ENCODE peak calls at places on chromosomes 4 and X, in six cellular contexts. X, R, H, N, U and Q are unnamed samples.

GRCh38 chr4:149604827-149605226 is 210.8 kb downstream of the IQCM start:
- DNase-seq in R (no peak), H (no peak), X (no peak), U (no peak), N (no peak), Q (no peak)

GRCh38 chr4:36165256-36166005 is 78.9 kb downstream of the ARAP2 start:
- DNase-seq in H (no peak), R (no peak), N (no peak), X (no peak), U (no peak), Q (no peak)

GRCh38 chr4:81198151-81198550 is 16.9 kb downstream of the PRKG2 start:
- DNase-seq in N (peak; percentile 10), R (no peak), U (no peak), X (no peak), H (no peak), Q (no peak)

GRCh38 chr4:82644731-82645126 is 82.9 kb upstream of the TMEM150C start:
- DNase-seq in U (no peak), H (no peak), X (no peak), R (no peak), N (no peak), Q (no peak)

GRCh38 chr4:8238061-8238511 is 31.5 kb upstream of the HTRA3 start:
- DNase-seq in H (no peak), X (no peak), R (no peak), N (no peak), U (no peak), Q (no peak)

GRCh38 chrX:23311731-23312130 is 22.9 kb upstream of the PTCHD1 start:
- DNase-seq in U (no peak), N (no peak), X (no peak), R (no peak), H (no peak), Q (no peak)

GRCh38 chr4:173301518-173302201 is 32.5 kb downstream of the HMGB2 start:
- DNase-seq in H (no peak), X (peak; percentile 53), U (peak; percentile 13), N (peak; percentile 38), R (no peak), Q (no peak)

GRCh38 chr4:77415689-77416088 is 189.9 kb upstream of the CXCL13 start:
- DNase-seq in H (no peak), R (no peak), N (no peak), U (no peak), X (no peak), Q (no peak)

GRCh38 chrX:11509786-11510185 is 155.9 kb downstream of the ARHGAP6 start:
- DNase-seq in U (no peak), X (peak; percentile 19), N (no peak), H (no peak), R (no peak), Q (no peak)

GRCh38 chr4:100294356-100294755 is 104.1 kb upstream of the DDIT4L start:
- DNase-seq in H (no peak), N (no peak), U (no peak), R (no peak), X (no peak), Q (peak; percentile 42)

GRCh38 chrX:26783512-26784225 is 567.7 kb downstream of the MAGEB5 start:
- DNase-seq in X (peak; percentile 17), U (peak; percentile 60), R (peak; percentile 17), H (no peak), N (peak; percentile 68), Q (no peak)

GRCh38 chrX:128106630-128107029 is 54.4 kb upstream of the ACTRT1 start:
- DNase-seq in X (no peak), H (no peak), N (peak; percentile 49), U (peak; percentile 70), R (no peak), Q (no peak)

GRCh38 chrX:41781500-41781899 is 57.5 kb downstream of the GPR82 start:
- DNase-seq in H (no peak), X (peak; percentile 36), N (peak; percentile 59), U (peak; percentile 42), R (no peak), Q (no peak)

GRCh38 chr4:177809786-177810185 is 367.5 kb upstream of the AGA start:
- DNase-seq in H (no peak), N (no peak), R (no peak), U (no peak), X (no peak), Q (no peak)